ENCODE peak calls at places on chromosome 14, in eight cellular contexts. B is HFF-Myc, E is heart right ventricle, D is astrocyte, H is cardiac fibroblast, R is GM12865, K is GM06990, Y is fibroblast of pulmonary artery. C is an unnamed sample.

GRCh38 chr14:95979339-95980042 is 59.7 kb upstream of the C14orf132 start:
- DNase-seq in R (no peak), Y (no peak), B (no peak), H (no peak), K (no peak), D (no peak), E (no peak), C (no peak)

GRCh38 chr14:104968541-104969401 is 9.4 kb downstream of the AHNAK2 start:
- DNase-seq in Y (peak), D (peak), H (peak), R (no peak), K (no peak), B (no peak), E (no peak), C (peak)

GRCh38 chr14:34113051-34113511 is 162.2 kb upstream of the EGLN3 start:
- DNase-seq in E (no peak), H (peak), Y (peak), D (peak), K (no peak), B (no peak), R (no peak), C (peak)

GRCh38 chr14:79318371-79318770 is 892.9 kb downstream of the DIO2 start:
- DNase-seq in H (peak), Y (peak), D (peak), B (no peak), K (no peak), E (no peak), R (no peak), C (no peak)

GRCh38 chr14:96056509-96057422 is 17.6 kb downstream of the C14orf132 start:
- DNase-seq in D (no peak), H (no peak), E (no peak), K (no peak), B (no peak), R (no peak), Y (no peak), C (peak)

GRCh38 chr14:105395538-105395854 is 2.8 kb upstream of the TEX22 start:
- DNase-seq in E (no peak), D (no peak), K (peak), R (no peak), H (no peak), B (no peak), Y (no peak), C (no peak)

GRCh38 chr14:94795372-94795771 is 25.5 kb upstream of the GSC start:
- DNase-seq in D (peak), H (no peak), B (no peak), K (no peak), R (no peak), Y (no peak), E (no peak), C (no peak)

GRCh38 chr14:101360045-101360931 is 201.0 kb upstream of the DIO3 start:
- DNase-seq in D (no peak), B (no peak), H (no peak), Y (no peak), K (no peak), E (peak), R (no peak), C (no peak)

GRCh38 chr14:54312166-54312801 is 84.5 kb upstream of the CDKN3 start:
- DNase-seq in H (peak), B (peak), D (peak), K (no peak), Y (peak), R (no peak), E (no peak), C (peak)

GRCh38 chr14:72182773-72183432 is 250.7 kb downstream of the RGS6 start:
- DNase-seq in D (no peak), E (no peak), Y (no peak), H (no peak), K (no peak), B (no peak), R (peak), C (no peak)

GRCh38 chr14:87615822-87616679 is 376.9 kb downstream of the GALC start:
- DNase-seq in R (peak), Y (peak), D (no peak), H (peak), B (no peak), E (peak), K (no peak), C (peak)

GRCh38 chr14:64910847-64911495 is 3.3 kb upstream of the CHURC1 start:
- DNase-seq in K (no peak), Y (peak), E (no peak), R (peak), D (no peak), B (no peak), H (peak), C (no peak)

GRCh38 chr14:56461876-56462275 is 117.7 kb upstream of the TMEM260 start:
- DNase-seq in B (no peak), E (no peak), H (no peak), K (no peak), Y (no peak), D (no peak), R (no peak), C (no peak)

GRCh38 chr14:104512061-104512460 is 67.5 kb upstream of the C14orf180 start:
- DNase-seq in R (no peak), Y (no peak), H (no peak), B (no peak), K (no peak), D (no peak), E (no peak), C (no peak)

DNA sequence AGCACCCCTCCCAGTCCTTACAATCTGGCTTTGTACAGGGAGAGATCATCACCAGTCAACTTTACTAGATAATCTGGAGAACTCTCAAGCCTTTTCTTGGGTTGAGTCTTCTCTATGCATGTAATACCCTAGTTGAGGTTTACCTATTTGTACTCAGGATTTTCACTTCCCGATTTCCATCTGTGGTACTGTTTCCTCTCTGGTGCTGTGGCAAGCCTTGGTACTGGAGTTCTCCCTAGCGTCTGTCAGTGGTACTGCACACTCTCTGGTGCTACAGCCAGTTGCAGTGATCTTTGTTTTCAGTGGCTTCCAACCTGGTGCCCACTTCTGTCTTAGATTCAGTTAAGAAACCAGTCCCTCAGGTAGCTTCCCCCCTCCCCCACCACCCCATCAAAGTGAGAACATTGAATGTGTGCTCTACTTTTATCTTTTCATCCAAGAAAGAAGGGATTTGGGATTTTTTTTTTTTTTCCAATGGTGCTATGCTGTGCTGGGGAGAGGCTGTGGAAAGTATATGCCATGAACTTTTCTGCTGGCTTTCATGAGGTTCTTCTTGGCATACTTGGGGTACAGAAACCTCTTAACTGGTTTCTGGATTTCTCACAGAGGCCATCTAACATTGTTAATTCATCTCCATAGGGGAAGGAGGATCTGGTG is 69.4 kb upstream of the EVL start:
- DNase-seq in E (no peak), Y (peak), R (peak), D (no peak), B (peak), K (peak), H (peak), C (peak)
- H3K4me3 ChIP-seq in E (no peak), Y (no peak), R (no peak), D (no peak), B (no peak), K (no peak), H (no peak), C (no peak)

DNA sequence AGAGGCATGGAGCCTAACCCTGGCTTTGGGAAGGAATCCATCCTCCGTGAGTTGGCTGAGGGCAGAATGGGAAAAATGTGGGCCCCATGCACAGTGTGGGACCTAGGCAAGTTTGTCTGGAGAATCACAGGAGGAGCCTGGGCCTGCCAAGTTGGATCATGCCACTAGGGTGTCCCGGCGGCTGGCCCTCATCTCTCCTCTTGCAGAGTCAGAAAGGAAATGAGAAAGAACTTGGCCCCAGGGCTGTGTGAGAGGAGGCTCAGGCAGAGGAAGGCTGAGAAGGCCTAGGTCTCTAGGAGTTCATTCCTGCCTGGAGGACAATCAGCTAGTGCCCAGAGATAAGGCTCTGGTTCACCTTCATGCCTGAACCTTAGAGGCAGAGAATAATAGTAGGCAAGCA is 2.5 kb upstream of the ESRRB start:
- DNase-seq in E (no peak), K (no peak), H (no peak), D (no peak), R (no peak), Y (no peak), B (no peak), C (no peak)
- TF ChIP-seq CTCF in E (no peak), K (no peak), H (no peak), D (no peak), R (no peak), Y (no peak), B (no peak), C (peak)

GRCh38 chr14:90853116-90853515 is 36.9 kb upstream of the TTC7B start:
- DNase-seq in Y (no peak), R (no peak), B (no peak), D (no peak), H (no peak), E (no peak), K (no peak), C (no peak)

GRCh38 chr14:90858511-90858910 is 42.3 kb upstream of the TTC7B start:
- DNase-seq in K (no peak), D (no peak), E (no peak), B (no peak), H (no peak), Y (no peak), R (peak), C (no peak)

DNA sequence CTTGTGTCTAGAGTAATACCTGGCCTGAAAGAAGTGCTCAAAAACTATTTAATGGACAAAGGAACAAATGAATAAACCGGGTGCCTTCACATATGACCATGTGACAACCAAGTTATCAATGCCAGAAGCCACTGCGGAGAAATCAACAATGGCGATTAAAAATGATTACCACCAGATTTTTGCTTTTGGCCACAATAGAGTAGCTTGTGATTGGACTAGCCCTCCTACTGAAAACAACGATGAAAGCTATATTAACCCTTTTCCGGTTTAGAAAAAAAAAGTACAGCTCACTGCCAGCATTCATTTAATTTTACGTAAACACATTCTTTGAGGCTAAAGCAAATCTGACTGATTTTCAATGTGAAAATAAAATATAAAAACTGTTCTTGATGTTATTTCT is 41.6 kb upstream of the TTC7B start:
- DNase-seq in R (no peak), Y (no peak), E (no peak), H (no peak), D (no peak), B (no peak), K (no peak), C (no peak)
- H3K4me3 ChIP-seq in R (no peak), Y (no peak), E (no peak), H (no peak), D (no peak), B (no peak), K (no peak), C (no peak)

GRCh38 chr14:61733972-61734371 is 28.2 kb upstream of the SNAPC1 start:
- DNase-seq in K (no peak), R (no peak), Y (no peak), H (no peak), E (no peak), D (no peak), B (no peak), C (no peak)
- TF ChIP-seq CTCF in K (no peak), R (no peak), Y (peak), H (no peak), E (no peak), D (no peak), B (no peak), C (peak)

DNA sequence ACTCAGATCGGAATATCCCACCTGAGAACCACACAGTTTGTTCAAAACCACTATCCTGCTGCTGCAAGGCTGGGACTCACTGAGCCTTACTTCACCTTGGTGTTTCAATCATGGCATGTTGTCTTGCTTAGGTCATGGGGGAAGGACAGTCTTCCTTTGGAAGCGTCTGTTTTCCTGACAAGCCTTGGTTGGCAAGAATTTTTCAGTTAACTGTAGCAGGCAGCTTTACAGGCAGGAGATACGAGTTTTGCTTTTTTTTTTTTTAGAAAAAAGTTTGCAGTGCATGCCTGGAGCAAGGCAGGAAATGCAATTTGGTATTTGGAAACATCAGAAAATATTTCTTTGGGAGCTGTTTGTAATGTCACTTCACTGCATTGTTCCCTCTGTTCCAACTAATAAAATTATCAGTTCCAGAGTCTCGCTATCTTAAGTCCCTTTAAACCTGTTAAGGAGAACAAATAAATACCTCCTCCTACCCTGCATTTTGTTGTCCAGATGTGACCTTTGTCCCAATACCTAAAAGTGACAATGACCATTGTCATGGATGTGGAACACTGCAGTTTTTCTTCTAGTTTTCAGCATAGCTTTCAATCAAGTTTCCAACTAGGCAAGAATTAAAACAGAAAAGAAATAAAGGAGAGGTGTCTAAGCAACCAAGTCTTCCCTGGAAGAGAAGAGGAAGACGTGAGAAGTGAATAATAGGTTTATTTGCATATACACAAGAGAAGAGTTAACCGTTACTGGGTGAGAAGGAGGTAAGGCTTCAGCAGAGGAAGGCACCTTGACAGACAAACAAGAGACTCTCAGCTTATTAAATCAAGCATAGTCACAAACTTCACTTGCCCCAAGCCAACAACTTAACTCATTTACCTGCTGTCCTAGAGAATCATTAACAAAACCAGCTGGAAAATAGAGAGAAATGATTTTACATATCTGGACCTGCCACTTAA is 71.4 kb upstream of the ACTN1 start:
- DNase-seq in Y (peak), K (no peak), E (no peak), D (no peak), R (no peak), B (no peak), H (peak), C (no peak)
- H3K4me3 ChIP-seq in Y (peak), K (no peak), E (no peak), D (no peak), R (no peak), B (no peak), H (no peak), C (no peak)

GRCh38 chr14:68876976-68877375 is 84.1 kb upstream of the ZFP36L1 start:
- DNase-seq in E (no peak), D (no peak), B (no peak), Y (no peak), K (no peak), R (no peak), H (no peak), C (no peak)

GRCh38 chr14:68873379-68873778 is 80.5 kb upstream of the ZFP36L1 start:
- DNase-seq in R (no peak), E (no peak), Y (no peak), K (no peak), H (no peak), D (no peak), B (no peak), C (no peak)

GRCh38 chr14:68874746-68875155 is 81.9 kb upstream of the ZFP36L1 start:
- DNase-seq in K (no peak), Y (no peak), B (no peak), E (no peak), R (no peak), H (no peak), D (no peak), C (no peak)

GRCh38 chr14:68866991-68867533 is 74.2 kb upstream of the ZFP36L1 start:
- DNase-seq in K (no peak), E (no peak), D (no peak), B (no peak), R (no peak), Y (no peak), H (no peak), C (no peak)

DNA sequence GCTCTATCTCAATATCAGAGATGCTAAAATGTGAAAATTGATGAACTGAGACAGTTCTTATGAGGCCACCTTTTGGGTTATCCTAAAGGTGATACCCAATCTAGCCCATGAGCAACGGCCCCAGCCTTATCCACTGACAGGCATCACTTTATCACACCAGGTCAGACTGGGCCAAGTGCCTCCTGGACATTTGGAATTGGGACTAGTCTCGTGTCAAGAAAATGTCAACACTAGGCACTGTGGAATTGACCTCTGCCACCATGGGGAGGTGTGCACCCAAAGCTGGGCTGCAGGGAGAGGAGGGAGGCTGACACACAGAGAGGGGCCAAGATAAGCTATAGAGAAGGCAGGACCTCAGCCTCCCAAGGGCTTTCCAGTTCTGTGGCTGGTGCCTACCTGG is 78.5 kb upstream of the ZFP36L1 start:
- DNase-seq in Y (no peak), B (no peak), E (no peak), K (no peak), R (no peak), D (no peak), H (no peak), C (no peak)
- TF ChIP-seq CTCF in Y (no peak), B (no peak), E (no peak), K (no peak), R (no peak), D (no peak), H (no peak), C (no peak)

DNA sequence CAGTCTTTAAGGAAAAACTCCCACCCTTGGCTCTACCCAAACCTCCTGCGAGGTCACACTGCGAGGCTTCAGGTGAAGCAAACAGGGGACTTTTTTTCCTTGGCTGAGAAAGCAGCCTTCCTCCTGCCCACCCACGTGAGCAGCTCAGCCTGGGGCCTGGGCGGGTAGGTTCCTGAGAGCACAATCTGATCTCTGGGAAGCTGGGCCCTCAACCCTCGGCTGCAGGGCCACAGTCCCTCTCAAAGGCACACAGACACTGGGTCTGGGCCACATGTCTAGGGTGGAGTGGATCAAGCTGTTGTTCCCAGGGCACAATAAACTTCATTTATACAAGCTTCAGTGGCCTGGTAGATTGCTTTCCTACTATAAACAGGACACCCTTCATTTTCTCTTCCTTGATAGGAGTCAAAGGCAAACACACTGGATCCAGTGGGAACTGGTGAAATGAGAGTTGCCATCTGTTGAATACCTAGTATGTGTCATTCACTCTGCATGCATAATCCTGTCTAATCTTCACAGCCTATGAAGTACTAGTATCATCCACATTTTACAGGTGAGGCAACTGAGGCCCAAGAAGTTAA is 41.3 kb upstream of the PNMA1 start:
- DNase-seq in E (no peak), K (no peak), R (peak), D (no peak), B (no peak), Y (no peak), H (no peak), C (peak)
- H3K4me3 ChIP-seq in E (peak), K (peak), R (peak), D (no peak), B (peak), Y (no peak), H (no peak), C (no peak)

GRCh38 chr14:22200977-22201605 is 387.9 kb downstream of the DAD1 start:
- DNase-seq in E (no peak), R (peak), Y (peak), D (peak), B (peak), K (no peak), H (peak), C (peak)
- TF ChIP-seq CTCF in E (peak), R (peak), Y (peak), D (peak), B (peak), K (peak), H (peak), C (peak)

C was measured in mammary epithelial cell.